ENCODE peak calls at places on chromosomes 13 and 19, in five cellular contexts. N is occipital lobe, X is EL, Y is AG20443, U is neural crest cell. C is an unnamed sample.

GRCh38 chr19:48636859-48637448 is at the start of gene DBP:
- DNase-seq in N (peak), X (peak), Y (no peak), U (no peak), C (no peak)

GRCh38 chr19:41409288-41409687 is 11.7 kb downstream of the BCKDHA start:
- DNase-seq in N (no peak), X (peak), Y (no peak), U (no peak), C (no peak)

GRCh38 chr19:23957660-23958281 is 43.1 kb downstream of the ZNF726 start:
- DNase-seq in N (no peak), X (peak), Y (peak), U (no peak), C (no peak)

GRCh38 chr19:13004273-13004672 is 9.0 kb downstream of the NFIX start:
- DNase-seq in N (no peak), X (no peak), Y (no peak), U (no peak), C (no peak)

GRCh38 chr13:95296326-95296939 is 4.8 kb downstream of the ABCC4 start:
- DNase-seq in N (no peak), X (no peak), Y (peak), U (peak), C (no peak)

GRCh38 chr13:20953245-20953931 is 50.8 kb upstream of the XPO4 start:
- DNase-seq in N (no peak), X (no peak), Y (no peak), U (no peak), C (no peak)

GRCh38 chr19:33778089-33778791 is 18.4 kb upstream of the KCTD15 start:
- DNase-seq in N (peak), X (peak), Y (peak), U (peak), C (peak)

GRCh38 chr13:106318941-106319411 is 216.5 kb downstream of the EFNB2 start:
- DNase-seq in N (no peak), X (peak), Y (peak), U (no peak), C (no peak)

GRCh38 chr19:1155352-1156304 is 18.4 kb downstream of the SBNO2 start:
- DNase-seq in N (no peak), X (peak), Y (peak), U (no peak), C (no peak)

GRCh38 chr19:39078436-39079200 is 5.5 kb upstream of the ACP7 start:
- DNase-seq in N (peak), X (peak), Y (peak), U (no peak), C (no peak)

GRCh38 chr19:35851213-35852028 is 883 bp downstream of the NPHS1 start:
- DNase-seq in N (no peak), X (no peak), Y (no peak), U (peak), C (no peak)

GRCh38 chr19:19026299-19026971 is 6.9 kb downstream of the SUGP2 start:
- DNase-seq in N (no peak), X (no peak), Y (peak), U (no peak), C (no peak)

GRCh38 chr13:101424381-101425155 is 8.3 kb upstream of the NALCN start:
- DNase-seq in N (peak), X (no peak), Y (peak), U (no peak), C (no peak)

GRCh38 chr19:29576761-29577661 is 29.1 kb upstream of the POP4 start:
- DNase-seq in N (no peak), X (peak), Y (no peak), U (no peak), C (no peak)

GRCh38 chr19:4456843-4457653 is 546 bp downstream of the UBXN6 start:
- DNase-seq in N (no peak), X (peak), Y (peak), U (peak), C (no peak)

GRCh38 chr13:64684108-64684507 is 2546.0 kb downstream of the PCDH9 start:
- DNase-seq in N (no peak), X (no peak), Y (no peak), U (no peak), C (no peak)

GRCh38 chr13:105634059-105634458 is 901.4 kb downstream of the EFNB2 start:
- DNase-seq in N (no peak), X (peak), Y (no peak), U (no peak), C (no peak)

GRCh38 chr19:5017235-5017634 is 48.3 kb downstream of the KDM4B start:
- DNase-seq in N (no peak), X (no peak), Y (no peak), U (no peak), C (no peak)

GRCh38 chr19:48746738-48747575 is at the start of gene IZUMO1:
- DNase-seq in N (peak), X (peak), Y (peak), U (peak), C (no peak)

GRCh38 chr13:41827507-41828213 is 133.2 kb downstream of the VWA8 start:
- DNase-seq in N (no peak), X (peak), Y (peak), U (no peak), C (no peak)

GRCh38 chr13:48151766-48152165 is 56.9 kb upstream of the MED4 start:
- DNase-seq in N (no peak), X (no peak), Y (no peak), U (no peak), C (no peak)

GRCh38 chr13:23921451-23921888 is 24.2 kb upstream of the C1QTNF9B start:
- DNase-seq in N (no peak), X (peak), Y (peak), U (peak), C (no peak)

GRCh38 chr19:15337202-15337601 is 4.9 kb upstream of the BRD4 start:
- DNase-seq in N (no peak), X (peak), Y (peak), U (no peak), C (no peak)

GRCh38 chr19:39187552-39187943 is 9.2 kb upstream of the NCCRP1 start:
- DNase-seq in N (no peak), X (no peak), Y (no peak), U (no peak), C (no peak)

GRCh38 chr13:51357928-51358595 is 18.6 kb downstream of the SERPINE3 start:
- DNase-seq in N (no peak), X (no peak), Y (no peak), U (no peak), C (no peak)

GRCh38 chr19:53639471-53639870 is 7.7 kb downstream of the DPRX start:
- DNase-seq in N (no peak), X (no peak), Y (no peak), U (no peak), C (no peak)

GRCh38 chr13:105969761-105970160 is 565.7 kb downstream of the EFNB2 start:
- DNase-seq in N (no peak), X (peak), Y (no peak), U (no peak), C (no peak)

GRCh38 chr19:29216021-29216420 is 3.1 kb upstream of the UQCRFS1 start:
- DNase-seq in N (no peak), X (no peak), Y (no peak), U (no peak), C (no peak)

GRCh38 chr19:41223431-41224234 is 4.6 kb downstream of the AXL start:
- DNase-seq in N (no peak), X (peak), Y (peak), U (no peak), C (no peak)

GRCh38 chr13:42992585-42993122 is 613 bp upstream of the EPSTI1 start:
- DNase-seq in N (no peak), X (no peak), Y (no peak), U (no peak), C (no peak)

GRCh38 chr19:34317311-34317927 is 47.6 kb upstream of the GPI start:
- DNase-seq in N (no peak), X (peak), Y (peak), U (no peak), C (no peak)

GRCh38 chr19:43533546-43534304 is 737 bp downstream of the ZNF575 start:
- DNase-seq in N (peak), X (peak), Y (peak), U (peak), C (peak)

GRCh38 chr19:10352764-10353671 is 13.6 kb upstream of the ICAM3 start:
- DNase-seq in N (no peak), X (no peak), Y (no peak), U (peak), C (no peak)

GRCh38 chr19:18895038-18895827 is 725 bp downstream of the CERS1 start:
- DNase-seq in N (peak), X (peak), Y (peak), U (peak), C (no peak)

GRCh38 chr19:21483589-21484170 is 21.7 kb upstream of the ZNF429 start:
- DNase-seq in N (no peak), X (no peak), Y (no peak), U (peak), C (peak)

GRCh38 chr13:51178456-51179074 is 43.6 kb upstream of the FAM124A start:
- DNase-seq in N (no peak), X (no peak), Y (no peak), U (no peak), C (no peak)

GRCh38 chr13:106407338-106407737 is 128.1 kb downstream of the EFNB2 start:
- DNase-seq in N (no peak), X (no peak), Y (no peak), U (no peak), C (no peak)

GRCh38 chr13:84137292-84137691 is 255.0 kb upstream of the SLITRK1 start:
- DNase-seq in N (no peak), X (peak), Y (no peak), U (no peak), C (peak)